ENCODE peak calls at places on chromosomes 4 and X, in six cellular contexts. One of them, this sample, is unnamed.

GRCh38 chr4:156779046-156779445 is 192.6 kb downstream of the PDGFC start:
- DNase-seq in neuronal stem cell: no peak
- DNase-seq in IMR-90: peak; percentile 59
- DNase-seq in mesendoderm: no peak
- DNase-seq in mesenchymal stem cell: no peak
- DNase-seq in H9: no peak
- DNase-seq in this sample: no peak

GRCh38 chrX:63613531-63614028 is 171.4 kb downstream of the ARHGEF9 start:
- DNase-seq in mesendoderm: no peak
- DNase-seq in mesenchymal stem cell: no peak
- DNase-seq in IMR-90: no peak
- DNase-seq in H9: no peak
- DNase-seq in neuronal stem cell: no peak
- DNase-seq in this sample: no peak

GRCh38 chrX:56797966-56798711 is 69.1 kb downstream of the NBDY start:
- DNase-seq in neuronal stem cell: no peak
- DNase-seq in H9: peak; percentile 17
- DNase-seq in mesendoderm: no peak
- DNase-seq in IMR-90: no peak
- DNase-seq in mesenchymal stem cell: no peak
- DNase-seq in this sample: peak; percentile 87

GRCh38 chr4:173486714-173487392 is 43.2 kb downstream of the HAND2 start:
- DNase-seq in H9: no peak
- DNase-seq in mesendoderm: peak; percentile 65
- DNase-seq in IMR-90: no peak
- DNase-seq in mesenchymal stem cell: no peak
- DNase-seq in neuronal stem cell: no peak
- DNase-seq in this sample: no peak

GRCh38 chr4:82774711-82775171 is 23.9 kb downstream of the SCD5 start:
- DNase-seq in IMR-90: peak; percentile 49
- DNase-seq in mesenchymal stem cell: no peak
- DNase-seq in neuronal stem cell: no peak
- DNase-seq in H9: peak; percentile 21
- DNase-seq in mesendoderm: peak; percentile 74
- DNase-seq in this sample: no peak

GRCh38 chrX:101595739-101596419 is 21.9 kb downstream of the ARMCX6 start:
- DNase-seq in mesenchymal stem cell: peak; percentile 75
- DNase-seq in IMR-90: peak; percentile 75
- DNase-seq in H9: peak; percentile 27
- DNase-seq in mesendoderm: peak; percentile 88
- DNase-seq in neuronal stem cell: peak; percentile 62
- DNase-seq in this sample: peak; percentile 4

GRCh38 chrX:109274806-109275205 is 207.1 kb downstream of the GUCY2F start:
- DNase-seq in H9: no peak
- DNase-seq in mesenchymal stem cell: no peak
- DNase-seq in mesendoderm: no peak
- DNase-seq in neuronal stem cell: no peak
- DNase-seq in IMR-90: no peak
- DNase-seq in this sample: no peak

GRCh38 chr4:110970642-110971041 is 347.8 kb upstream of the PITX2 start:
- DNase-seq in mesendoderm: peak; percentile 92
- DNase-seq in H9: peak; percentile 73
- DNase-seq in mesenchymal stem cell: peak; percentile 71
- DNase-seq in neuronal stem cell: peak; percentile 39
- DNase-seq in IMR-90: peak; percentile 45
- DNase-seq in this sample: peak; percentile 59

GRCh38 chr4:125911481-125911880 is 596.7 kb downstream of the FAT4 start:
- DNase-seq in mesenchymal stem cell: no peak
- DNase-seq in IMR-90: no peak
- DNase-seq in H9: no peak
- DNase-seq in neuronal stem cell: no peak
- DNase-seq in mesendoderm: peak; percentile 9
- DNase-seq in this sample: no peak

GRCh38 chrX:22122510-22122909 is 90.4 kb downstream of the PHEX start:
- DNase-seq in neuronal stem cell: no peak
- DNase-seq in IMR-90: peak; percentile 82
- DNase-seq in mesenchymal stem cell: peak; percentile 33
- DNase-seq in mesendoderm: no peak
- DNase-seq in H9: no peak
- DNase-seq in this sample: no peak

GRCh38 chrX:54633641-54634040 is 103.6 kb downstream of the GNL3L start:
- DNase-seq in IMR-90: peak; percentile 28
- DNase-seq in mesendoderm: peak; percentile 81
- DNase-seq in mesenchymal stem cell: peak; percentile 1
- DNase-seq in neuronal stem cell: no peak
- DNase-seq in H9: peak; percentile 59
- DNase-seq in this sample: peak; percentile 68

GRCh38 chrX:42585842-42586621 is 191.9 kb downstream of the PPP1R2C start:
- DNase-seq in H9: no peak
- DNase-seq in IMR-90: no peak
- DNase-seq in mesenchymal stem cell: no peak
- DNase-seq in neuronal stem cell: no peak
- DNase-seq in mesendoderm: no peak
- DNase-seq in this sample: no peak

GRCh38 chr4:105158837-105159236 is 12.2 kb downstream of the TET2 start:
- DNase-seq in mesenchymal stem cell: peak; percentile 69
- DNase-seq in mesendoderm: peak; percentile 55
- DNase-seq in neuronal stem cell: no peak
- DNase-seq in IMR-90: peak; percentile 56
- DNase-seq in H9: no peak
- DNase-seq in this sample: no peak

GRCh38 chr4:113026556-113026955 is 22.9 kb upstream of the ANK2 start:
- DNase-seq in mesendoderm: no peak
- DNase-seq in mesenchymal stem cell: peak; percentile 32
- DNase-seq in H9: no peak
- DNase-seq in IMR-90: no peak
- DNase-seq in neuronal stem cell: no peak
- DNase-seq in this sample: no peak

GRCh38 chrX:107742754-107743191 is 32.8 kb downstream of the TSC22D3 start:
- DNase-seq in H9: no peak
- DNase-seq in neuronal stem cell: no peak
- DNase-seq in mesenchymal stem cell: no peak
- DNase-seq in mesendoderm: no peak
- DNase-seq in IMR-90: no peak
- DNase-seq in this sample: no peak

GRCh38 chr4:14925471-14925870 is 76.8 kb upstream of the CPEB2 start:
- DNase-seq in neuronal stem cell: no peak
- DNase-seq in mesenchymal stem cell: no peak
- DNase-seq in H9: no peak
- DNase-seq in IMR-90: no peak
- DNase-seq in mesendoderm: no peak
- DNase-seq in this sample: no peak

GRCh38 chrX:17590892-17591740 is 146.2 kb upstream of the SCML1 start:
- DNase-seq in mesenchymal stem cell: peak; percentile 38
- DNase-seq in IMR-90: peak; percentile 80
- DNase-seq in neuronal stem cell: peak; percentile 15
- DNase-seq in mesendoderm: peak; percentile 69
- DNase-seq in H9: peak; percentile 64
- DNase-seq in this sample: peak; percentile 27

GRCh38 chr4:86640469-86640868 is 46.4 kb downstream of the PTPN13 start:
- DNase-seq in mesendoderm: no peak
- DNase-seq in IMR-90: peak; percentile 61
- DNase-seq in H9: no peak
- DNase-seq in neuronal stem cell: no peak
- DNase-seq in mesenchymal stem cell: no peak
- DNase-seq in this sample: peak; percentile 3

GRCh38 chrX:53256446-53257041 is 24.8 kb downstream of the IQSEC2 start:
- DNase-seq in neuronal stem cell: no peak
- DNase-seq in IMR-90: no peak
- DNase-seq in mesenchymal stem cell: no peak
- DNase-seq in mesendoderm: peak; percentile 53
- DNase-seq in H9: peak; percentile 55
- DNase-seq in this sample: no peak
- H2BK5ac ChIP-seq in neuronal stem cell: no peak overlapping the region
- H2BK5ac ChIP-seq in IMR-90: no peak overlapping the region
- H2BK5ac ChIP-seq in mesenchymal stem cell: no peak overlapping the region
- H2BK5ac ChIP-seq in mesendoderm: no peak overlapping the region
- H2BK5ac ChIP-seq in H9: no peak overlapping the region
- H2BK5ac ChIP-seq in this sample: no peak overlapping the region

GRCh38 chr4:39044947-39045734 is 12.9 kb upstream of the TMEM156 start:
- DNase-seq in H9: peak; percentile 44
- DNase-seq in neuronal stem cell: peak; percentile 11
- DNase-seq in mesendoderm: peak; percentile 46
- DNase-seq in IMR-90: no peak
- DNase-seq in mesenchymal stem cell: peak; percentile 56
- DNase-seq in this sample: peak; percentile 42

GRCh38 chr4:39042365-39042764 is 10.2 kb upstream of the TMEM156 start:
- DNase-seq in IMR-90: peak; percentile 34
- DNase-seq in mesenchymal stem cell: peak; percentile 66
- DNase-seq in neuronal stem cell: no peak
- DNase-seq in mesendoderm: no peak
- DNase-seq in H9: no peak
- DNase-seq in this sample: peak; percentile 4

GRCh38 chr4:39043058-39043696 is 11.0 kb upstream of the TMEM156 start:
- DNase-seq in IMR-90: peak; percentile 75
- DNase-seq in H9: no peak
- DNase-seq in neuronal stem cell: no peak
- DNase-seq in mesenchymal stem cell: peak; percentile 88
- DNase-seq in mesendoderm: peak; percentile 32
- DNase-seq in this sample: peak; percentile 73

GRCh38 chr4:39044364-39044946 is 12.2 kb upstream of the TMEM156 start:
- DNase-seq in neuronal stem cell: peak; percentile 91
- DNase-seq in H9: peak; percentile 94
- DNase-seq in mesenchymal stem cell: peak; percentile 97
- DNase-seq in IMR-90: peak; percentile 93
- DNase-seq in mesendoderm: peak; percentile 97
- DNase-seq in this sample: peak; percentile 92

DNA sequence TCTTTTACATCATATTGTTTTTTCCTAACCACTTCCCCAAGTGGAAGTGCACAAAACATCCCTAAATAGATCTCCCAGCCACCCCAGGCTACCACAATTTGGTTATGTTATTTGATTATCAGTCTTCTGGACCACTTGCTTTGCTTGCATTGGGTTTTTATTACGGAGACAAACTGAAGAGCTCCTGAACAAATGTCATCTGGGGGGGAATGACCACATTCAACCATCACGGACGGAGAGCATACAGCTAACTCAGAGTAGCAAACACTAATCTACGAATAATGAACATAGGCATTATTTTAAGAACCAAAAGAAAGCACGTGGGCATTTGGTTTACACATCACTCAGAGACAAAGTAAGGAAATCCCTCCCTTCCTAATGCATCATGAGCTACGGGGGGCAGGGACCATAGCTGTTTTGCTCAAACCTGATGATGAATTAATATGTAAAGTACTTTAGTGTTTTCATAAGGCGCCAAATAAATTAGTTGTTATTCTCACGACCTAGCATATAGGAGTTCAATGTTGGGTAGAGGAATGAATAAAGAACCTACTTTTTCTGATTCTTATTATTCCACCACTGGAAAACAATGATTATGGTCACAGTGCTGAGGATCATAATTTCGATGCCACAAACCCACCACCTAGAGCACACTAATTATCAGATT is 11.6 kb upstream of the TMEM156 start:
- DNase-seq in mesenchymal stem cell: peak; percentile 80
- DNase-seq in mesendoderm: peak; percentile 14
- DNase-seq in IMR-90: peak; percentile 52
- DNase-seq in H9: no peak
- DNase-seq in neuronal stem cell: no peak
- DNase-seq in this sample: peak; percentile 50
- H3K4ac ChIP-seq in mesenchymal stem cell: no peak overlapping the region
- H3K4ac ChIP-seq in mesendoderm: no peak overlapping the region
- H3K4ac ChIP-seq in IMR-90: peak overlapping the region; percentile 95
- H3K4ac ChIP-seq in H9: no peak overlapping the region
- H3K4ac ChIP-seq in neuronal stem cell: no peak overlapping the region
- H3K4ac ChIP-seq in this sample: no peak overlapping the region

GRCh38 chr4:76589872-76590846 is 155.1 kb downstream of the SHROOM3 start:
- DNase-seq in H9: peak; percentile 94
- DNase-seq in mesendoderm: peak; percentile 99
- DNase-seq in IMR-90: peak; percentile 92
- DNase-seq in mesenchymal stem cell: peak; percentile 90
- DNase-seq in neuronal stem cell: peak; percentile 87
- DNase-seq in this sample: peak; percentile 92
- H2BK5ac ChIP-seq in H9: peak overlapping the region; percentile 76
- H2BK5ac ChIP-seq in mesendoderm: peak overlapping the region; percentile 72
- H2BK5ac ChIP-seq in IMR-90: peak overlapping the region; percentile 78
- H2BK5ac ChIP-seq in mesenchymal stem cell: peak overlapping the region; percentile 91
- H2BK5ac ChIP-seq in neuronal stem cell: no peak overlapping the region
- H2BK5ac ChIP-seq in this sample: peak overlapping the region; percentile 96

GRCh38 chr4:106314960-106315359 is 1.0 kb downstream of the TBCK start:
- DNase-seq in IMR-90: no peak
- DNase-seq in H9: no peak
- DNase-seq in mesendoderm: no peak
- DNase-seq in mesenchymal stem cell: no peak
- DNase-seq in neuronal stem cell: no peak
- DNase-seq in this sample: peak; percentile 43

GRCh38 chr4:106317815-106318214 is 1.5 kb downstream of the AIMP1 start:
- DNase-seq in IMR-90: no peak
- DNase-seq in neuronal stem cell: no peak
- DNase-seq in mesenchymal stem cell: no peak
- DNase-seq in H9: no peak
- DNase-seq in mesendoderm: no peak
- DNase-seq in this sample: no peak

GRCh38 chr4:106315476-106315967 is 487 bp downstream of the TBCK start:
- DNase-seq in mesendoderm: no peak
- DNase-seq in H9: no peak
- DNase-seq in neuronal stem cell: no peak
- DNase-seq in mesenchymal stem cell: peak; percentile 61
- DNase-seq in IMR-90: peak; percentile 34
- DNase-seq in this sample: peak; percentile 96

GRCh38 chr4:106316773-106317409 is 541 bp downstream of the AIMP1 start:
- DNase-seq in IMR-90: no peak
- DNase-seq in mesendoderm: no peak
- DNase-seq in H9: no peak
- DNase-seq in mesenchymal stem cell: peak; percentile 41
- DNase-seq in neuronal stem cell: no peak
- DNase-seq in this sample: no peak

GRCh38 chr4:106315968-106316772 is at the start of the genes AIMP1 and TBCK:
- DNase-seq in mesenchymal stem cell: peak; percentile 96
- DNase-seq in IMR-90: peak; percentile 90
- DNase-seq in neuronal stem cell: peak; percentile 92
- DNase-seq in H9: peak; percentile 87
- DNase-seq in mesendoderm: peak; percentile 96
- DNase-seq in this sample: peak; percentile 89
- H3K4ac ChIP-seq in mesenchymal stem cell: peak within 1 kb of the TSS; percentile 86
- H3K4ac ChIP-seq in IMR-90: peak within 1 kb of the TSS; percentile 95
- H3K4ac ChIP-seq in neuronal stem cell: peak within 1 kb of the TSS; percentile 28
- H3K4ac ChIP-seq in H9: no peak within 1 kb of the TSS
- H3K4ac ChIP-seq in mesendoderm: no peak within 1 kb of the TSS
- H3K4ac ChIP-seq in this sample: peak within 1 kb of the TSS; percentile 39

DNA sequence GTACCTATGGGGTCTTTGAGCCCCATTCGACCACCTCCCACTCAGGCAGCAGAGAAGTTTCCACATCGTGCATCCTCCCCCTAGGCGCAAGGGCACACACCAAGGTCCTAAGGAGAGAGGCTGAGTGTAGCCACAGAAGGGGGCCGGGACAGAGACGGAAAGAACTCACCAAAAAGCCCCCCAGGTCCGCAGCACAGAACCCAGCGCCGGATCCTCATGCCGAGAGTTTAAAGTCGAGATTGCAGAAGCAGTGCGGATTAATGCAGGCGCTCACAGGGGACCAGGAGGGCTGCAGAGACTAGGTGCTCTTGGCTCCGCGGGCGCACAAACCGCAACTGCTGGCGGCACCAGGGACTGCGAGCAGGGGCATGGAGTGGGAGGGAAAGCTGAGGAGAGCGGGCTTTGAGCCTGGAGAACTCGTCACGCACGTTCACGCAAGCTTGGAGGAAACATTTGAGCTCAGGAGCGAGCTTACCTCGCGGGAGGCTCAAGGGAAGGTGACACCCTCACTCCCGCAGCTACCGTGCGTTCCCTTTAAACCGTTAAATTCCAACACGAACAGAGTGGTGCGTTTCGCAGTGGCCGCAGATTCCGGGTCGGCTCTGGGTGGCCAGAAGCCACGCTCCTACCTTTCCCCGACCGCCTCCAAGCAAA is 8.5 kb downstream of the NKX3-2 start:
- DNase-seq in neuronal stem cell: no peak
- DNase-seq in IMR-90: no peak
- DNase-seq in H9: no peak
- DNase-seq in mesendoderm: no peak
- DNase-seq in mesenchymal stem cell: no peak
- DNase-seq in this sample: no peak
- H2BK5ac ChIP-seq in neuronal stem cell: no peak overlapping the region
- H2BK5ac ChIP-seq in IMR-90: no peak overlapping the region
- H2BK5ac ChIP-seq in H9: no peak overlapping the region
- H2BK5ac ChIP-seq in mesendoderm: no peak overlapping the region
- H2BK5ac ChIP-seq in mesenchymal stem cell: no peak overlapping the region
- H2BK5ac ChIP-seq in this sample: no peak overlapping the region